ENCODE peak calls at places on chromosomes 11 and 22, in ten cellular contexts. G, H, B, T, A, M, O, P, Q and R are unnamed samples.

GRCh38 chr11:113549611-113550061 is 74.4 kb upstream of the DRD2 start:
- DNase-seq in G (no peak), H (no peak), B (peak), T (no peak), A (no peak), M (peak), O (no peak), P (no peak), Q (no peak), R (no peak)

GRCh38 chr11:61683961-61684869 is 4.0 kb downstream of the DAGLA start:
- DNase-seq in G (no peak), H (no peak), B (peak), T (no peak), A (peak), M (no peak), O (no peak), P (no peak), Q (no peak), R (peak)

GRCh38 chr11:74493816-74494630 is 499 bp upstream of the LIPT2 start:
- DNase-seq in G (no peak), H (peak), B (no peak), T (no peak), A (peak), M (peak), O (no peak), P (no peak), Q (peak), R (no peak)

GRCh38 chr11:91691872-91692271 is 532.7 kb upstream of the FAT3 start:
- DNase-seq in G (no peak), H (no peak), B (no peak), T (no peak), A (no peak), M (no peak), O (no peak), P (no peak), Q (no peak), R (no peak)

GRCh38 chr11:117794772-117795629 is 2.0 kb downstream of the DSCAML1 start:
- DNase-seq in G (no peak), H (no peak), B (no peak), T (no peak), A (no peak), M (no peak), O (no peak), P (no peak), Q (no peak), R (no peak)

GRCh38 chr11:44290206-44290605 is 19.7 kb downstream of the ALX4 start:
- DNase-seq in G (no peak), H (no peak), B (peak), T (no peak), A (no peak), M (peak), O (no peak), P (no peak), Q (no peak), R (no peak)

GRCh38 chr11:67357831-67358555 is 4.6 kb upstream of the POLD4 start:
- DNase-seq in G (no peak), H (no peak), B (peak), T (peak), A (peak), M (peak), O (peak), P (peak), Q (peak), R (no peak)

GRCh38 chr11:17280494-17281127 is 4.1 kb downstream of the NUCB2 start:
- DNase-seq in G (no peak), H (no peak), B (no peak), T (no peak), A (peak), M (no peak), O (no peak), P (no peak), Q (no peak), R (no peak)

GRCh38 chr11:118610773-118611432 is 3.5 kb downstream of the PHLDB1 start:
- DNase-seq in G (no peak), H (no peak), B (peak), T (no peak), A (peak), M (peak), O (peak), P (peak), Q (peak), R (peak)

GRCh38 chr11:20913113-20913512 is 243.7 kb downstream of the NELL1 start:
- DNase-seq in G (no peak), H (no peak), B (no peak), T (no peak), A (no peak), M (no peak), O (no peak), P (no peak), Q (no peak), R (no peak)

GRCh38 chr11:20112291-20113146 is 47.8 kb downstream of the DBX1 start:
- DNase-seq in G (no peak), H (peak), B (peak), T (peak), A (peak), M (peak), O (peak), P (peak), Q (peak), R (peak)

GRCh38 chr11:68998390-68998911 is 14.6 kb downstream of the MRGPRF start:
- DNase-seq in G (no peak), H (no peak), B (peak), T (peak), A (peak), M (peak), O (no peak), P (no peak), Q (peak), R (peak)

GRCh38 chr22:26321469-26321913 is 107.6 kb upstream of the ASPHD2 start:
- DNase-seq in G (no peak), H (no peak), B (peak), T (no peak), A (peak), M (peak), O (no peak), P (peak), Q (peak), R (no peak)

GRCh38 chr11:86941871-86942208 is 13.4 kb downstream of the FZD4 start:
- DNase-seq in G (no peak), H (no peak), B (no peak), T (no peak), A (no peak), M (no peak), O (no peak), P (no peak), Q (peak), R (no peak)

GRCh38 chr11:88402192-88402715 is 64.7 kb upstream of the CTSC start:
- DNase-seq in G (peak), H (no peak), B (peak), T (no peak), A (peak), M (peak), O (peak), P (no peak), Q (peak), R (no peak)

GRCh38 chr11:69630009-69630870 is 10.7 kb upstream of the CCND1 start:
- DNase-seq in G (no peak), H (no peak), B (no peak), T (no peak), A (no peak), M (peak), O (no peak), P (peak), Q (peak), R (no peak)

GRCh38 chr11:35974878-35975578 is 31.2 kb downstream of the LDLRAD3 start:
- DNase-seq in G (no peak), H (no peak), B (no peak), T (no peak), A (no peak), M (no peak), O (no peak), P (no peak), Q (no peak), R (no peak)

GRCh38 chr11:26947379-26947844 is 46.5 kb upstream of the FIBIN start:
- DNase-seq in G (no peak), H (no peak), B (peak), T (no peak), A (peak), M (peak), O (no peak), P (no peak), Q (no peak), R (no peak)

GRCh38 chr11:65854871-65855837 is 2.8 kb downstream of the CFL1 start:
- DNase-seq in G (no peak), H (no peak), B (no peak), T (no peak), A (no peak), M (no peak), O (no peak), P (no peak), Q (no peak), R (peak)

GRCh38 chr11:36009469-36009868 is 65.6 kb downstream of the LDLRAD3 start:
- DNase-seq in G (no peak), H (no peak), B (peak), T (no peak), A (peak), M (peak), O (peak), P (no peak), Q (peak), R (no peak)

GRCh38 chr22:43255299-43255698 is 68.4 kb upstream of the TTLL12 start:
- DNase-seq in G (no peak), H (no peak), B (no peak), T (no peak), A (no peak), M (no peak), O (no peak), P (no peak), Q (no peak), R (no peak)

GRCh38 chr11:33534575-33534974 is 166.1 kb downstream of the C11orf91 start:
- DNase-seq in G (no peak), H (no peak), B (peak), T (no peak), A (peak), M (no peak), O (no peak), P (no peak), Q (peak), R (no peak)

GRCh38 chr11:121553806-121554205 is 101.0 kb upstream of the SORL1-AS1 start:
- DNase-seq in G (no peak), H (peak), B (peak), T (no peak), A (peak), M (no peak), O (no peak), P (no peak), Q (peak), R (no peak)

GRCh38 chr11:61495801-61496601 is 12.5 kb upstream of the LRRC10B start:
- DNase-seq in G (no peak), H (no peak), B (no peak), T (peak), A (peak), M (no peak), O (no peak), P (no peak), Q (no peak), R (no peak)

GRCh38 chr22:37896181-37896592 is 9.9 kb upstream of the MICALL1 start:
- DNase-seq in G (no peak), H (no peak), B (no peak), T (no peak), A (peak), M (no peak), O (no peak), P (no peak), Q (peak), R (peak)

GRCh38 chr11:17343907-17344306 is 7.7 kb upstream of the NCR3LG1 start:
- DNase-seq in G (no peak), H (peak), B (peak), T (no peak), A (peak), M (peak), O (no peak), P (no peak), Q (peak), R (no peak)

GRCh38 chr11:62001450-62002178 is 34.2 kb upstream of the FTH1 start:
- DNase-seq in G (no peak), H (no peak), B (no peak), T (no peak), A (no peak), M (no peak), O (no peak), P (no peak), Q (no peak), R (no peak)

GRCh38 chr11:35752115-35752514 is 89.5 kb downstream of the TRIM44 start:
- DNase-seq in G (no peak), H (no peak), B (peak), T (no peak), A (peak), M (peak), O (no peak), P (no peak), Q (no peak), R (no peak)

GRCh38 chr11:132405728-132406127 is 1035.3 kb downstream of the NTM start:
- DNase-seq in G (no peak), H (no peak), B (peak), T (no peak), A (no peak), M (peak), O (no peak), P (no peak), Q (no peak), R (peak)

GRCh38 chr11:77233011-77233410 is 68.5 kb downstream of the GDPD4 start:
- DNase-seq in G (no peak), H (no peak), B (no peak), T (no peak), A (no peak), M (no peak), O (no peak), P (no peak), Q (no peak), R (no peak)

GRCh38 chr22:33697640-33698039 is 222.6 kb downstream of the LARGE1 start:
- DNase-seq in G (no peak), H (no peak), B (peak), T (no peak), A (peak), M (peak), O (no peak), P (no peak), Q (no peak), R (no peak)

GRCh38 chr11:67306769-67307544 is 3.6 kb downstream of the SSH3 start:
- DNase-seq in G (no peak), H (no peak), B (no peak), T (no peak), A (no peak), M (no peak), O (no peak), P (no peak), Q (no peak), R (no peak)

GRCh38 chr11:92550411-92550810 is 325.8 kb downstream of the FAT3 start:
- DNase-seq in G (peak), H (no peak), B (no peak), T (no peak), A (no peak), M (no peak), O (no peak), P (no peak), Q (no peak), R (peak)

GRCh38 chr11:47971501-47971900 is 8.9 kb upstream of the PTPRJ start:
- DNase-seq in G (no peak), H (no peak), B (no peak), T (peak), A (no peak), M (no peak), O (no peak), P (no peak), Q (no peak), R (no peak)

GRCh38 chr11:64763804-64764611 is 4.2 kb upstream of the PYGM start:
- DNase-seq in G (no peak), H (no peak), B (no peak), T (no peak), A (no peak), M (no peak), O (no peak), P (no peak), Q (no peak), R (no peak)

GRCh38 chr22:37675930-37676571 is 615 bp downstream of the LGALS1 start:
- DNase-seq in G (no peak), H (no peak), B (peak), T (peak), A (no peak), M (peak), O (no peak), P (no peak), Q (peak), R (no peak)

GRCh38 chr22:46588279-46589140 is 31.7 kb upstream of the GRAMD4 start:
- DNase-seq in G (no peak), H (no peak), B (no peak), T (no peak), A (no peak), M (no peak), O (no peak), P (no peak), Q (no peak), R (peak)

DNA sequence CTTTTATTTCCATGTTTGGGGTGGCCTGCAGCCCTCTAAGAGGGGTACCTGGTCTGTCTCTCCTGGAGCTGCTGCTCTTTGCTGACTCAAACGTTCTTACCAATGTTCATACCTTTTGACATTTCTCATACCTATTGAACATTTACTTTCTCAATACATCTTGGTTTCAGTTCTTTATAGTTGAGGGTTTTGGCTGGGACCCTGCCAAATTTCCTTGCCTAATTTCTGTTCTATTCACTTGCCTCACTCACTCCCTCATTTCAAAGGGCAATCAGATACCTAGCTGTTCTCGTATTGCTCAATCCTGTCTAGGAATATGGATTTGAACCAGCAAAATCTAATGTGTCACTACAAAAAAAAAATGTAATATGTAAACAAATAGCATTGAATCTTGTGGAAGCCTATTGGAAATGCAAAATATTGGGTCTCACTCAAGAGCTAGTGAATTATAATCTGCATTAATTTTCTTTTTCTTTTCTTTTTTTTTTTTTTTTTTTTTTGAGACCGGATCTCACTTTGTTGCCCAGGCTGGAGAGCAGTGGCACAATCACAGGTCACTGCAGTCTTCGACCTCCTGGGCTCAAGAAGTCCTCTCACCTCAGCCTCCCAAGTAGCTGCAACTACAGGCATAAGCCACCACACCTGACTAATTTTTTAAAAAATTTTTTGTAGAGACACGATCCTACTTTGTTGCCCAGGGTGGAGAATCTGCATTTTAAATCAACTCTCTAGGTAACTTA is 7.5 kb downstream of the OR6M1 start:
- DNase-seq in G (no peak), H (no peak), B (no peak), T (no peak), A (no peak), M (no peak), O (no peak), P (no peak), Q (no peak), R (no peak)
- H3K4me2 ChIP-seq in G (no peak), H (no peak), B (no peak), T (no peak), A (no peak), M (no peak), O (no peak), P (no peak), Q (no peak), R (no peak)

DNA sequence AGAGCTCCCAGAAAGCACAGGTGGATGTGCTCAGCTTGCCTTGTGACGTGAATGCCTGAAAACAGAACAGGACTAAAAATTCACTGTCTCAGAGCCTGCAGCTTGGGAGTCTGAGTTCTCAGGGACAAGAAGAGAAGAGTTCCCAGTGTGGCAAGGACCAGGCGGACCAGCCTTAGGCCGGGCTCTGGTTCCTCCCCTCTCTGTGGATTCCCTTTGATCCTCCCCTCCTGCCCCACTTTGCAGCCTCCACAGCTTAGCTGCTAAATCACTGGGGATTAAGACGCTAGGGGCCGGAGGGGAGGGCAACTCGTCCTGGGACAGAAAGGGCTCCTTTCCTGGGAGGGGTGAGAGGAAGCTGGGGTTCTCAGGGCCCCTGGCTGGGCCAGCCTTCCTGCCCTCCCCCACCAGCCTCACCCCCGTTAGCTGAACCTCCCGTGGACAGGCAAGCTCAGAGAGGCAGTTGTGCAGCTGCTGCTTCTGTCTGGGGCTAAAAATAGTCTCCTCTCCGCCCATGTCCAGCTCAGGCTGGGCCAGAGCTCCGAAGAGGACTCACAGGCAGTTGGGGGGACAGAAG is 29.9 kb upstream of the JAM3 start:
- DNase-seq in G (no peak), H (no peak), B (peak), T (no peak), A (peak), M (no peak), O (no peak), P (no peak), Q (no peak), R (no peak)
- H3K4me2 ChIP-seq in G (no peak), H (no peak), B (no peak), T (no peak), A (no peak), M (no peak), O (no peak), P (no peak), Q (no peak), R (no peak)

GRCh38 chr11:75767793-75768111 is 826 bp upstream of the DGAT2 start:
- DNase-seq in G (no peak), H (no peak), B (no peak), T (no peak), A (no peak), M (no peak), O (no peak), P (no peak), Q (no peak), R (no peak)
- H3K4me2 ChIP-seq in G (no peak), H (peak), B (no peak), T (peak), A (peak), M (peak), O (peak), P (peak), Q (peak), R (no peak)

GRCh38 chr11:46335858-46336600 is 11.2 kb upstream of the DGKZ start:
- DNase-seq in G (no peak), H (no peak), B (no peak), T (no peak), A (no peak), M (no peak), O (no peak), P (no peak), Q (peak), R (no peak)
- H3K4me2 ChIP-seq in G (no peak), H (peak), B (no peak), T (no peak), A (no peak), M (no peak), O (no peak), P (no peak), Q (no peak), R (no peak)

DNA sequence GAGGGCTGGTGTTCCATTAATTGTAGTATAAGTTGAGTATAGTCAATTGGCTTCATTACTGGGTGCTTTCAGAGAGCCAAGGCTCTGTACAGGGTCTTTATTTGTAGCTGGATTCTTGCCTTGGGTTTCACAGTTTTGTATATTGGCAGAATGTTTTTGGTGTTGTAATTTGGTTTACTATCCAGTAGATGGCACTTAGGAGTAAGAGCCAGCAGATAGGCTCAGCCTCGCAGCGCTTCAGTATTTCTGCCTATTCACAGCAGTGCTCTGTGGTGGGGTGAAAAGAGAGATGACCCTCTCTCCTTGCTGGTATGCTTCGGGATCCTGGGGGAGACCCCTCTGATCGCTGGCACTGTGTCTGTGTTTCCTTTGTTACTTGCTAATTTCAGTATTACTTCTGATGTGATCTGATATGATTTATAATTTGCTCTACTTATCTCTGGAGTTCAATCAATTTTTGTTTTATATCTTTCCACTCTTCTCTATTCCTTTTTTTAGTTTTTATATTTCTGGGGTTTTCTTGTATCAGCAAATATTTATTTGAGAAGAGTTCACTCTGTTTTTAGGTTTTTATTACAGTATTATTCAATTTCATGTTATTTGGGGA is 52.2 kb downstream of the ANO5 start:
- DNase-seq in G (peak), H (peak), B (peak), T (peak), A (peak), M (peak), O (peak), P (peak), Q (peak), R (peak)
- H3K4me2 ChIP-seq in G (no peak), H (no peak), B (no peak), T (no peak), A (no peak), M (no peak), O (no peak), P (no peak), Q (no peak), R (no peak)